ENCODE peak calls at places on chromosomes 13 and 19, in six cellular contexts. B, D, P, I, T and X are unnamed samples.
A peak's percentile ranks its signal among the peaks of the same experiment; 100 is the strongest.

GRCh38 chr13:113792821-113793717 is 34.0 kb downstream of the TMEM255B start:
- DNase-seq in I (no peak), T (no peak), P (no peak), B (no peak), D (no peak), X (no peak)

GRCh38 chr19:12840091-12841079 is 2.1 kb downstream of the MAST1 start:
- DNase-seq in P (peak; percentile 95), I (peak; percentile 70), T (peak; percentile 42), B (no peak), D (peak; percentile 84), X (no peak)

GRCh38 chr19:46719629-46720515 is 3.0 kb upstream of the PRKD2 start:
- DNase-seq in B (no peak), D (no peak), T (no peak), I (no peak), P (no peak), X (no peak)

GRCh38 chr19:53882391-53883050 is 524 bp downstream of the PRKCG start:
- DNase-seq in B (no peak), I (no peak), T (no peak), D (no peak), P (no peak), X (no peak)

GRCh38 chr19:1313695-1314613 is 28.3 kb downstream of the EFNA2 start:
- DNase-seq in P (no peak), D (no peak), I (no peak), B (no peak), T (no peak), X (no peak)

GRCh38 chr13:114019367-114019766 is 45.5 kb upstream of the C13orf46 start:
- DNase-seq in P (peak; percentile 84), T (no peak), D (no peak), B (no peak), I (no peak), X (no peak)

GRCh38 chr13:26679945-26680516 is 80.6 kb downstream of the GPR12 start:
- DNase-seq in D (peak; percentile 73), I (no peak), B (no peak), T (no peak), P (no peak), X (no peak)

GRCh38 chr13:97125810-97126738 is 96.1 kb upstream of the MBNL2 start:
- DNase-seq in T (peak; percentile 51), D (no peak), I (no peak), B (no peak), P (no peak), X (no peak)

GRCh38 chr13:78621086-78621485 is 17.7 kb upstream of the POU4F1 start:
- DNase-seq in B (no peak), P (no peak), T (no peak), D (no peak), I (no peak), X (no peak)

GRCh38 chr13:83065136-83065535 is 817.1 kb downstream of the SLITRK1 start:
- DNase-seq in B (peak; percentile 53), T (peak; percentile 26), P (no peak), D (peak; percentile 15), I (no peak), X (peak; percentile 84)

GRCh38 chr19:425056-425455 is 16.1 kb upstream of the C2CD4C start:
- DNase-seq in T (no peak), D (no peak), I (no peak), P (no peak), B (no peak), X (no peak)

GRCh38 chr19:6769006-6769637 is 1.9 kb upstream of the SH2D3A start:
- DNase-seq in B (no peak), T (no peak), I (no peak), P (peak; percentile 59), D (no peak), X (no peak)

GRCh38 chr13:95620498-95621140 is 23.9 kb downstream of the DZIP1 start:
- DNase-seq in T (no peak), I (no peak), D (no peak), B (no peak), P (no peak), X (no peak)

GRCh38 chr19:3682741-3683404 is 17.4 kb downstream of the PIP5K1C start:
- DNase-seq in B (no peak), D (peak; percentile 68), T (peak; percentile 64), P (peak; percentile 72), I (no peak), X (no peak)

GRCh38 chr19:39021063-39021462 is 11.3 kb downstream of the FBXO27 start:
- DNase-seq in B (no peak), I (no peak), D (no peak), T (no peak), P (no peak), X (no peak)

GRCh38 chr13:35485451-35485850 is 9.0 kb upstream of the MAB21L1 start:
- DNase-seq in B (no peak), D (no peak), P (no peak), T (no peak), I (no peak), X (no peak)

GRCh38 chr13:38767506-38768265 is 80.8 kb downstream of the FREM2 start:
- DNase-seq in B (no peak), D (no peak), T (no peak), P (no peak), I (no peak), X (no peak)

GRCh38 chr19:44657211-44657921 is 13.7 kb downstream of the PVR start:
- DNase-seq in T (peak; percentile 74), I (peak; percentile 85), P (peak; percentile 76), B (peak; percentile 42), D (peak; percentile 58), X (no peak)

GRCh38 chr19:46818812-46819211 is 30.4 kb upstream of the SLC1A5 start:
- DNase-seq in B (no peak), D (peak; percentile 10), I (no peak), P (peak; percentile 48), T (no peak), X (no peak)

GRCh38 chr13:104460553-104460952 is 1394.3 kb upstream of the SLC10A2 start:
- DNase-seq in P (no peak), D (peak; percentile 61), T (no peak), I (no peak), B (no peak), X (no peak)

GRCh38 chr13:29579094-29579493 is 16.4 kb downstream of the SLC7A1 start:
- DNase-seq in T (no peak), B (no peak), I (no peak), P (no peak), D (no peak), X (no peak)
- H3K27ac ChIP-seq in T (no peak overlapping the region), B (peak overlapping the region; percentile 32), I (no peak overlapping the region), P (no peak overlapping the region), D (no peak overlapping the region), X (no peak overlapping the region)

DNA sequence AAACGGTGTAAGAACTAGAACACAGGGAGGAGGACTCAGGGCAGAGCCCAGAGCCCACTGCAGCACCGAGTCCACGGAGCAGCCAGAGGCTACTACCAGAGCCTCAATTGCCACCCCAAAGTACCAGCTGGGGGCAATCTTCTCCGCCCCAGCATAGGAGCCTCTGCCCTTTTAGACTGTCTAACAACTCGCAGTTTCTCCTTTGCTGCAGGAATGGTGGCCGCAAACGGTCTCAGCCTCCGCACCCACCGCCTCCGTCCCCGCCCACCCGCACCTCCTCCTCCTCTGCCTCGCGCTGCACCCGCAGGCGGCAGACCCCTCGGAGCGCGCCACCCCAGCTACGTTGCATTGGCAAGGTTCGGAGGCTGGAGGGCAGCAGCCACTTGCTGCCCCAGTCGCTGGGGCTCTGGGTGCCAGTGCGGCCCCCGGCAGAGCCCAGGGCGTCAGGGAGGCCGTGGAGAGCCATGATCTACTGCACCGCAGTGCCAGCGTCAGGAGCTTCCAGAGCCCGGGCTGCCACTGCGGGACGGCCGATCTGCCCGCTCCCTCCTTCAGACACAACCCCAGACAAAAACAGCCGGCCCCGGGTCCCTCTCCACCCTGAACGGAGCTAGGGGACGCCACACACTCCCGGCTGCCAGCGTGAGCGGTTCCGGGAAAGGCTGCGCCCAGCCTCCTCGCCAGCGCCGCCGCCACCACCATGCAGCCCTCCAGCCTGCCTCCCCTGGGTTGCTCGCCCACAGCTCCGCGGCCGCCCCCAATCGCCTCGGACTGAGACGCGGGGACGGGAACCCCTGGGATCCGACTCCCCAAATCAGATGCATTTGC is 1.8 kb downstream of the FGF14 start:
- DNase-seq in P (no peak), I (no peak), T (peak; percentile 25), B (no peak), D (no peak), X (peak; percentile 73)
- H3K4me3 ChIP-seq in P (no peak overlapping the region), I (peak overlapping the region; percentile 56), T (peak overlapping the region; percentile 64), B (peak overlapping the region; percentile 84), D (peak overlapping the region; percentile 56), X (peak overlapping the region; percentile 71)

GRCh38 chr19:15297416-15298224 is 34.7 kb downstream of the BRD4 start:
- DNase-seq in T (no peak), D (peak; percentile 36), I (peak; percentile 58), B (no peak), P (no peak), X (no peak)
- TF ChIP-seq CTCF in T (no peak), D (peak; percentile 57), I (peak; percentile 30), B (no peak), P (no peak), X (no peak)

GRCh38 chr13:99258946-99259345 is 767 bp upstream of the GPR18 start:
- DNase-seq in I (no peak), T (no peak), D (no peak), P (no peak), B (no peak), X (no peak)
- H3K27ac ChIP-seq in I (no peak overlapping the region), T (no peak overlapping the region), D (no peak overlapping the region), P (no peak overlapping the region), B (no peak overlapping the region), X (no peak overlapping the region)

GRCh38 chr19:8208119-8208709 is 956 bp upstream of the CERS4 start:
- DNase-seq in I (no peak), P (no peak), B (no peak), T (no peak), D (no peak), X (no peak)
- H3K4me3 ChIP-seq in I (peak overlapping the region; percentile 69), P (peak overlapping the region; percentile 29), B (peak overlapping the region; percentile 85), T (peak overlapping the region; percentile 78), D (no peak overlapping the region), X (peak overlapping the region; percentile 79)

DNA sequence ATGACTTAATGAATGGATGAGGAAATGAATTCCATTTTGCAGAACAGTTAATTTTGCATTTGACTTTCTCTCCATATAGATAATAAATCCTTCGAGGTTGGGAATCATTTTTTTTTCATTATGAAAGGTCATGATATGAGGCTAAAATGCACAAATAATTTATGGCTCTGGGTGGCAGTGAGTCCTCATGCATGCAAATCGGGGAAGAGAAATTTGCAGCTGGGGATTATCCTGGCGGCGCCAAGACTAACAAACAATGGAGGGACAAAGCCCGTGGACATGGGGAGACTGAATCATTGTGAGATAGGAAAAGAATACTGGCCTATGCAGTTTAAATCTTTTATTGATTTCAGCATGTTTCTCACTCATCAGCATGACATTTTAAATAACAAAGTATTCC is 102.2 kb downstream of the ERCC5 start:
- DNase-seq in P (no peak), I (peak; percentile 56), D (no peak), B (no peak), T (no peak), X (no peak)
- TF ChIP-seq CTCF in P (no peak), I (peak; percentile 42), D (no peak), B (no peak), T (peak; percentile 37), X (no peak)

DNA sequence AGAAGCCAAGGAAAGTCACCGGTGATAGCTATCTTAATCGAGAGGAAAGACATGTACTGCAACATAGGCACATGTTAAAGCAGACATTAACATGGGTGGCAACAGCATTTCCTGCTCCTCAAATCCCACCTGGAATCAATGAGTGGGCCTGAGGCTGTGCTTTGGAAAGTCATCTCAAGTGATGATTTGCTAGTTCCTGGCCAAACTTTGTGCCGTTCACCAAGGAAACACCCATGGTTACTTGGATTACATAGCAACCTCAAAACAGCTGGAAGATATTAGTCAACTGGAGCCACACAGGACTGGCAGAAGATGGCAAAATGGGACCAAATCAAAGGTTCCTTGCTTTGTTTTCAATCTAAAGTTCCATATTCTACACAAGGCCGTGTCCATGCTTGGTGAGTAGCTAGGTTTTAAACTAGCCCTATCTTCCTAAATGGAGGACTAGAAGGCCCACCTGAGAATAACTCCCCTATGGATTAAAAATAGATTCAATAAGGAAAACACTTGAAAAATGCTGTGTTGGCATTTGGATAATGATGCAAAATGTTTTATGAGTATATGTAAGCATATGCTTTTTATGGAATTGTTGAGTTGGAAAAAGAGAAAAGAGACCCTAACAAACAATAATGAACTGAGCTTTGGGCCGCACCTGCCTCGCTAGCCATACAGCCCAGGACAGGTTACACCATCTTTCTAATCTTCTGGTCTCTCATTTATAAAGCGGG is 144.5 kb downstream of the RGCC start:
- DNase-seq in D (no peak), T (no peak), P (no peak), B (no peak), I (no peak), X (no peak)
- H3K27ac ChIP-seq in D (no peak overlapping the region), T (no peak overlapping the region), P (no peak overlapping the region), B (no peak overlapping the region), I (no peak overlapping the region), X (no peak overlapping the region)